ENCODE peak calls at places on chromosomes 4 and X, in six cellular contexts. M is stomach, X is suprapubic skin, A is type B pancreatic cell, O is AG04450, L is neural progenitor cell. N is an unnamed sample.

GRCh38 chrX:110204986-110205385 is 112.9 kb downstream of the AMMECR1 start:
- DNase-seq in M (no peak), X (no peak), A (no peak), O (no peak), L (no peak), N (peak)

GRCh38 chr4:140870427-140870826 is 114.2 kb upstream of the TBC1D9 start:
- DNase-seq in M (no peak), X (no peak), A (no peak), O (no peak), L (no peak), N (no peak)

GRCh38 chr4:19689511-19689910 is 562.2 kb upstream of the SLIT2 start:
- DNase-seq in M (no peak), X (no peak), A (no peak), O (no peak), L (no peak), N (peak)

GRCh38 chr4:150207871-150208270 is 129.6 kb downstream of the DCLK2 start:
- DNase-seq in M (no peak), X (no peak), A (no peak), O (no peak), L (peak), N (no peak)

GRCh38 chrX:37959212-37960021 is 46.9 kb upstream of the SYTL5 start:
- DNase-seq in M (no peak), X (no peak), A (no peak), O (no peak), L (no peak), N (no peak)

GRCh38 chr4:100246697-100247096 is 56.4 kb upstream of the DDIT4L start:
- DNase-seq in M (no peak), X (no peak), A (no peak), O (no peak), L (no peak), N (no peak)

GRCh38 chr4:110475881-110476818 is at the start of gene ENPEP:
- DNase-seq in M (no peak), X (no peak), A (no peak), O (no peak), L (no peak), N (peak)

GRCh38 chr4:91829531-91829930 is 474.2 kb upstream of the GRID2 start:
- DNase-seq in M (no peak), X (no peak), A (no peak), O (no peak), L (no peak), N (peak)

GRCh38 chr4:172858731-172859230 is 309.8 kb upstream of the GALNT7 start:
- DNase-seq in M (no peak), X (no peak), A (no peak), O (no peak), L (no peak), N (peak)

GRCh38 chr4:119189638-119190037 is 22.9 kb upstream of the USP53 start:
- DNase-seq in M (no peak), X (no peak), A (no peak), O (no peak), L (no peak), N (no peak)

GRCh38 chrX:150806827-150807226 is 91.6 kb downstream of the CD99L2 start:
- DNase-seq in M (no peak), X (no peak), A (no peak), O (no peak), L (no peak), N (no peak)

GRCh38 chr4:7964890-7965662 is 25.4 kb upstream of the AFAP1 start:
- DNase-seq in M (no peak), X (no peak), A (no peak), O (no peak), L (no peak), N (no peak)

GRCh38 chrX:10360121-10360520 is 203.3 kb downstream of the CLCN4 start:
- DNase-seq in M (no peak), X (no peak), A (no peak), O (no peak), L (peak), N (peak)

GRCh38 chrX:56248492-56248891 is 16.3 kb downstream of the KLF8 start:
- DNase-seq in M (peak), X (no peak), A (no peak), O (no peak), L (peak), N (peak)

GRCh38 chr4:185071412-185071811 is 53.1 kb downstream of the HELT start:
- DNase-seq in M (no peak), X (no peak), A (no peak), O (no peak), L (peak), N (no peak)

GRCh38 chr4:155578726-155579385 is 87.8 kb upstream of the GUCY1A1 start:
- DNase-seq in M (no peak), X (no peak), A (no peak), O (no peak), L (no peak), N (peak)

GRCh38 chrX:141176586-141177451 is at the start of gene LDOC1:
- DNase-seq in M (peak), X (peak), A (peak), O (peak), L (peak), N (peak)

GRCh38 chr4:103853627-103854026 is 133.8 kb upstream of the TACR3 start:
- DNase-seq in M (no peak), X (no peak), A (no peak), O (no peak), L (no peak), N (no peak)

GRCh38 chrX:47501226-47502071 is 18.4 kb upstream of the ZNF41 start:
- DNase-seq in M (no peak), X (no peak), A (no peak), O (no peak), L (peak), N (peak)

GRCh38 chr4:174869334-174869733 is 40.3 kb upstream of the GLRA3 start:
- DNase-seq in M (no peak), X (no peak), A (no peak), O (no peak), L (no peak), N (no peak)

GRCh38 chrX:44874481-44875184 is 1.6 kb downstream of the KDM6A start:
- DNase-seq in M (peak), X (no peak), A (no peak), O (no peak), L (peak), N (peak)

GRCh38 chr4:53315300-53315699 is 50.6 kb downstream of the SCFD2 start:
- DNase-seq in M (no peak), X (no peak), A (no peak), O (no peak), L (no peak), N (no peak)

GRCh38 chr4:15002659-15003440 is 569 bp downstream of the CPEB2 start:
- DNase-seq in M (peak), X (peak), A (peak), O (peak), L (peak), N (peak)

GRCh38 chrX:106404512-106404911 is 207.3 kb upstream of the RADX start:
- DNase-seq in M (no peak), X (no peak), A (no peak), O (no peak), L (no peak), N (no peak)

GRCh38 chr4:169621754-169622481 is 1.5 kb downstream of the CLCN3 start:
- DNase-seq in M (no peak), X (no peak), A (no peak), O (peak), L (no peak), N (peak)

GRCh38 chr4:30073001-30073710 is 647.0 kb upstream of the PCDH7 start:
- DNase-seq in M (no peak), X (no peak), A (no peak), O (no peak), L (no peak), N (no peak)

GRCh38 chr4:30718889-30719252 is 1.3 kb upstream of the PCDH7 start:
- DNase-seq in M (no peak), X (no peak), A (no peak), O (no peak), L (peak), N (peak)

GRCh38 chrX:17473021-17473420 is 98.0 kb downstream of the NHS start:
- DNase-seq in M (no peak), X (no peak), A (no peak), O (no peak), L (no peak), N (no peak)

GRCh38 chrX:45783002-45783401 is 582.3 kb upstream of the DIPK2B start:
- DNase-seq in M (no peak), X (no peak), A (no peak), O (no peak), L (no peak), N (no peak)

GRCh38 chr4:172099376-172099775 is 286.2 kb downstream of the GALNTL6 start:
- DNase-seq in M (no peak), X (no peak), A (no peak), O (no peak), L (no peak), N (no peak)

GRCh38 chr4:167934216-167934615 is 158.1 kb upstream of the ANXA10 start:
- DNase-seq in M (no peak), X (no peak), A (no peak), O (no peak), L (no peak), N (no peak)

GRCh38 chr4:186297013-186297645 is 31.1 kb downstream of the F11 start:
- DNase-seq in M (no peak), X (no peak), A (no peak), O (peak), L (peak), N (peak)

GRCh38 chr4:139658983-139659382 is 6.6 kb upstream of the MGST2 start:
- DNase-seq in M (no peak), X (no peak), A (no peak), O (no peak), L (no peak), N (no peak)

GRCh38 chr4:5821665-5822358 is 71.1 kb downstream of the CRMP1 start:
- DNase-seq in M (no peak), X (no peak), A (no peak), O (no peak), L (peak), N (no peak)

GRCh38 chr4:48103483-48104139 is 30.4 kb downstream of the TXK start:
- DNase-seq in M (no peak), X (no peak), A (no peak), O (no peak), L (no peak), N (no peak)

GRCh38 chr4:48100248-48100647 is 33.8 kb downstream of the TXK start:
- DNase-seq in M (no peak), X (no peak), A (no peak), O (no peak), L (no peak), N (no peak)

GRCh38 chr4:48105230-48105629 is 28.8 kb downstream of the TXK start:
- DNase-seq in M (no peak), X (no peak), A (no peak), O (no peak), L (no peak), N (no peak)

DNA sequence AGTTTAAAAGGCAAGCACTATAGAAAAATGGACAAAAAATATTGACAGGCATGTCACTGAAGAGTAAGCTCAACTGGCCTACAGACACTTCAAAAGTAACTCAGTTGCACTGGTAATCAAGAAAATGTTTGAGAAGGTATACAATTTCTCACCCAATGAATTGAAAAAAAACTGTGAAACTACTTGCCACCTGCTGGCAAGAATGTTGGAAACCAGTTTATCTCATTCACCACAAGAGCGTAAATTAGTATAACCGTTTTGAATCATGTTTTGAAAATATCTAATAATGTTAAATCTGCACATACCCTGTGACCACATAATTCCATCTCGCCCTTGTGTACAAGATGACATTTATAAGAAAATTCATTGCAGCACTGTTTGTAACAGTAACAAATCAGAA is 31.7 kb downstream of the TXK start:
- DNase-seq in M (no peak), X (no peak), A (no peak), O (no peak), L (no peak), N (no peak)
- TF ChIP-seq CTCF in M (no peak), X (no peak), A (peak), O (no peak), L (peak), N (no peak)

GRCh38 chrX:99795495-99795894 is 614.6 kb downstream of the PCDH19 start:
- DNase-seq in M (no peak), X (no peak), A (no peak), O (no peak), L (no peak), N (no peak)
- TF ChIP-seq CTCF in M (no peak), X (no peak), A (peak), O (no peak), L (peak), N (no peak)

GRCh38 chrX:107537815-107538214 is 88.4 kb downstream of the FRMPD3 start:
- DNase-seq in M (peak), X (no peak), A (no peak), O (no peak), L (peak), N (peak)

GRCh38 chrX:107541244-107541643 is 87.1 kb upstream of the PRPS1 start:
- DNase-seq in M (no peak), X (no peak), A (no peak), O (no peak), L (no peak), N (no peak)

GRCh38 chrX:107547621-107548020 is 80.7 kb upstream of the PRPS1 start:
- DNase-seq in M (no peak), X (no peak), A (no peak), O (no peak), L (no peak), N (no peak)

DNA sequence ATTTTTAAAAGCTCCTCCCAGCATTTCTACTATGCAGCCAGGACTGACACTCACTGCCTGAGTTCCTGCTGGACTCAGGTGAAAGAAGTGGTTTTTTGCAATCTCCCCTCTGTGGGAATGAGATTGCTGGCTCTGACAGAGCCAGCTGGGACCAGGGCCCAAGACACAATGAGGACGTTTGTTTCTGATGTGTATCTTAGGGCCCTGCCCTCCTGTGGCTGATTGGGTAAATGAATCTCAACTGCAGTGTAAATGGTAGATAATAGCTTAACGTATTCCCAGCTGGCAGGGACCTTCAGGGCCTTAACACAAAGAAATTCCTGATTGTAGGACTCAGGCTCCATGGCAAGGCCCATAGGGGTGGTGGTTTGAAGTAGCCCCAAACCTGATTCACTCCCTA is 85.8 kb upstream of the PRPS1 start:
- DNase-seq in M (peak), X (no peak), A (no peak), O (no peak), L (peak), N (peak)
- TF ChIP-seq CTCF in M (no peak), X (no peak), A (peak), O (peak), L (peak), N (no peak)

DNA sequence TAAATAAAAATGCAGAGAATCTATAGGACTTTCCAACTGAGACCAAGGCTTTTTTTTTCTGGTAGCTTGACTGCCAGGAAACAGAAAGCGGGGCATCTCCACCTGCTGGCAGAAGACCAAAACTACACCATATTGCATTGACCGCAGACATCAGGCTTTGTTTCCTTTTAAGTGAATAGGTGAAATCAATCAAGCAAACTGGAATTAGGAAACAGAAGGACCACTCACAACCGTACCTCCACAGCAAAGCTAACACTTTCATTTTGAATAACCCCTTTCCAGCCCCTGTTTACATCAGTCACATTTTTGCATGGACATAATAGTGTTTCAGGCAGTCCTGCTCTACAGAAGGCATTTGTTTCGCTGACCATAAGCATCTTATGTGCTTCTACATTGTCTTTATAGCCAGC is 218.2 kb downstream of the IDS start:
- DNase-seq in M (peak), X (no peak), A (no peak), O (peak), L (peak), N (peak)
- TF ChIP-seq CTCF in M (no peak), X (peak), A (peak), O (peak), L (peak), N (peak)

DNA sequence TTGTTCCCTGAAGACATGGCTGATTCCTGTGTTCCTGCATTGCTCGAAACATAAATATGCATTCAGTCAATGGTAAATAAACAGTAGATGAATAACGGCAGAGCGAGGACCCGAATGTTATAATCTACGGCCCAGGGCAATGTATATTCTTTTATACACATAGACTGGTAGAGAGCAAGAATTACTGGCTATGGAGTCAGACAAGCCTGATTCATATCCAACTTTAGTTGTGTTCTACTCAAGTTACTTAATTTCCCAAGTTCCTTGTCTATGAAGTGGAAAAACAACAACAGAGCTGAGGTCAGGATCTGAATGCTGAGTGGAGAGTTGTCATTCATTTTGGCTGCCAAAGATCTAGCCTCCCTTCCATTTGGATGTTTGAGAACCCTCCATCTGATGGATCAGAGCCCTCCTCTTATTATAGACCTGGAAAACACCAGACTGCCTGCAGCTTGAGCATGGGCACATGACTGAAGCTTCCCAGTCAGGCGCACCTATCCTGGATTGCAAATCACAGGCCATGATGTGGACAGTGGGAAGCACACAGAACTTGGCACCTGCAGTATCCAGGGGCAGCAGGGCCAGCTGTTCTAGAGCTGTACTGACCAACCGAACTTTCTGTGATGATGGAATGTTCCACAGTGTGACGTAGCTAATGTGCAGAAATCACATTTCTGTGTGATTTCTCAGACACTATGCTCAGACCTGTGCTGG is 80.1 kb downstream of the FAM184B start:
- DNase-seq in M (no peak), X (no peak), A (peak), O (no peak), L (no peak), N (no peak)
- TF ChIP-seq CTCF in M (no peak), X (no peak), A (no peak), O (no peak), L (no peak), N (no peak)

GRCh38 chr4:164772076-164772475 is 18.1 kb downstream of the SMIM31 start:
- DNase-seq in M (no peak), X (no peak), A (no peak), O (no peak), L (no peak), N (no peak)

GRCh38 chr4:164765096-164765495 is 11.2 kb downstream of the SMIM31 start:
- DNase-seq in M (no peak), X (no peak), A (no peak), O (no peak), L (no peak), N (no peak)

GRCh38 chr4:164770051-164770724 is 16.3 kb downstream of the SMIM31 start:
- DNase-seq in M (no peak), X (no peak), A (no peak), O (no peak), L (no peak), N (no peak)

GRCh38 chr4:164771088-164771487 is 17.2 kb downstream of the SMIM31 start:
- DNase-seq in M (no peak), X (no peak), A (no peak), O (no peak), L (no peak), N (no peak)

GRCh38 chr4:164768516-164768915 is 14.6 kb downstream of the SMIM31 start:
- DNase-seq in M (no peak), X (no peak), A (no peak), O (no peak), L (no peak), N (peak)
- TF ChIP-seq CTCF in M (no peak), X (peak), A (peak), O (peak), L (peak), N (peak)

GRCh38 chr4:153206534-153206933 is 2.3 kb downstream of the TRIM2 start:
- DNase-seq in M (no peak), X (no peak), A (no peak), O (no peak), L (peak), N (no peak)

GRCh38 chr4:153209410-153209809 is 5.2 kb downstream of the TRIM2 start:
- DNase-seq in M (peak), X (no peak), A (no peak), O (no peak), L (no peak), N (no peak)

GRCh38 chr4:153205757-153206156 is 1.5 kb downstream of the TRIM2 start:
- DNase-seq in M (peak), X (no peak), A (no peak), O (no peak), L (peak), N (peak)

GRCh38 chr4:153207027-153207426 is 2.8 kb downstream of the TRIM2 start:
- DNase-seq in M (no peak), X (no peak), A (no peak), O (no peak), L (no peak), N (no peak)

DNA sequence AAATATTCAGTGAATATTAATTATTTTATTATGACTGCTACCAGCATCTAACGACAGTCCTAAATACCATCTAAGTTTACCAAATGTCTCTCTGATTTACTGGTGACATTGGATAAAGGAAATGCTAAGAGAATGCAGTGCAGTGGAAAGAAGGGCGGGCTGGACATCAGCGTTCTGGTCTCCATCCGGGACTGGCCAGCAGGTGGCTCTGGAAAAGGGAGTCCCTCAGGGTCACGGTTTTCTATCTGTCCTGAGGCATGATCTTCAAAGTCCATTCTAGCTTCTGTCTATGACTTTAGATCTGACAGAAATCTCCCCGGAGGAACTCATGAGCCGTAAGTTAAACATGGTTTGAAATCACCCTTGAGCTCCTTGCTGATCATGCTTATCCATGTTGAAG is 3.3 kb downstream of the TRIM2 start:
- DNase-seq in M (peak), X (no peak), A (no peak), O (no peak), L (peak), N (peak)
- TF ChIP-seq CTCF in M (no peak), X (no peak), A (peak), O (peak), L (peak), N (peak)

GRCh38 chrX:9137152-9137551 is 103.2 kb upstream of the FAM9B start:
- DNase-seq in M (no peak), X (no peak), A (no peak), O (no peak), L (no peak), N (no peak)
- TF ChIP-seq CTCF in M (no peak), X (no peak), A (no peak), O (no peak), L (no peak), N (no peak)